ENCODE peak calls at places on chromosomes 3 and 15, in seven cellular contexts. M is stimulated activated CD8-positive, alpha-beta memory T cell treated with anti-CD3 and anti-CD28 coated beads, Interleukin-15, amount 100 ng/mL, for 24 hours; D is body of pancreas; K is stimulated activated CD4-positive, alpha-beta T cell treated with anti-CD3 and anti-CD28 coated beads, Interleukin-4, amount 100 ng/mL, for 48 hours; I is ovary; F is iPS-NIHi11; J is astrocyte of the spinal cord. G is an unnamed sample.
A peak's percentile ranks its signal among the peaks of the same experiment; 100 is the strongest.

GRCh38 chr3:57796261-57796660 is 40.2 kb downstream of the SLMAP start:
- DNase-seq in I (no peak), J (no peak), F (no peak), K (no peak), M (no peak), D (no peak), G (no peak)

GRCh38 chr3:150202696-150203095 is 205.4 kb upstream of the TSC22D2 start:
- DNase-seq in D (no peak), K (no peak), M (no peak), J (no peak), F (no peak), I (no peak), G (no peak)

GRCh38 chr3:159845737-159846136 is 142.9 kb upstream of the IL12A start:
- DNase-seq in J (no peak), F (no peak), K (no peak), M (no peak), I (no peak), D (no peak), G (no peak)

GRCh38 chr15:49124371-49124770 is 31.0 kb downstream of the COPS2 start:
- DNase-seq in J (no peak), F (no peak), D (no peak), M (no peak), K (no peak), I (no peak), G (no peak)

GRCh38 chr3:124322309-124322880 is 330.5 kb upstream of the ROPN1 start:
- DNase-seq in F (no peak), K (no peak), I (no peak), D (no peak), M (no peak), J (no peak), G (no peak)

GRCh38 chr3:89303721-89304120 is 196.3 kb downstream of the EPHA3 start:
- DNase-seq in M (no peak), F (no peak), D (no peak), I (no peak), J (peak; percentile 61), K (no peak), G (no peak)

GRCh38 chr3:67489816-67490215 is 164.6 kb downstream of the SUCLG2 start:
- DNase-seq in M (no peak), D (no peak), J (peak; percentile 40), K (no peak), I (no peak), F (no peak), G (no peak)

GRCh38 chr15:71329509-71330260 is 214.4 kb downstream of the THSD4 start:
- DNase-seq in F (no peak), M (no peak), K (no peak), D (no peak), J (peak; percentile 64), I (no peak), G (no peak)

GRCh38 chr3:38257583-38257982 is 8.0 kb upstream of the SLC22A13 start:
- DNase-seq in I (no peak), K (no peak), D (no peak), J (no peak), M (no peak), F (no peak), G (no peak)

GRCh38 chr3:196012481-196012880 is 69.4 kb downstream of the TFRC start:
- DNase-seq in J (no peak), F (no peak), I (no peak), K (no peak), M (no peak), D (no peak), G (no peak)

GRCh38 chr3:40476478-40477470 is at the start of gene ZNF619:
- DNase-seq in I (peak; percentile 82), M (peak; percentile 20), J (peak; percentile 78), F (peak; percentile 63), K (no peak), D (peak; percentile 82), G (peak; percentile 52)

GRCh38 chr3:62201438-62202035 is 171.8 kb downstream of the FEZF2 start:
- DNase-seq in K (no peak), M (no peak), F (peak; percentile 58), J (peak; percentile 23), D (no peak), I (no peak), G (no peak)

GRCh38 chr15:96043586-96044171 is 286.8 kb upstream of the NR2F2 start:
- DNase-seq in I (no peak), J (no peak), M (no peak), K (no peak), F (no peak), D (no peak), G (no peak)

GRCh38 chr15:40929730-40930429 is 740 bp downstream of the DLL4 start:
- DNase-seq in J (peak; percentile 56), F (no peak), D (peak; percentile 63), M (no peak), K (no peak), I (peak; percentile 62), G (no peak)

GRCh38 chr3:128554100-128554464 is 61.1 kb upstream of the GATA2 start:
- DNase-seq in I (no peak), M (no peak), F (no peak), K (no peak), D (no peak), J (peak; percentile 72), G (no peak)

G was measured in T-helper 2 cell treated with Interferon-gamma antibody and Interleukin-4, amounts not matched to agents 5 μg/mL and 100 μg/mL, for 36 hours.